ENCODE peak calls at places on chromosomes 12 and 14, in five cellular contexts. Z is GDM1, J is amniotic stem cell, U is fibroblast of villous mesenchyme, T is caudate nucleus. D is an unnamed sample.

GRCh38 chr12:3041558-3042164 is 35.5 kb upstream of the TSPAN9 start:
- DNase-seq in Z (peak), J (peak), U (peak), T (peak), D (peak)

GRCh38 chr12:49930515-49931288 is 19.8 kb upstream of the AQP2 start:
- DNase-seq in Z (no peak), J (peak), U (peak), T (no peak), D (no peak)

GRCh38 chr12:114936148-114937099 is 252.4 kb upstream of the TBX3 start:
- DNase-seq in Z (no peak), J (no peak), U (no peak), T (no peak), D (no peak)

GRCh38 chr14:42222924-42223471 is 616.3 kb downstream of the LRFN5 start:
- DNase-seq in Z (no peak), J (no peak), U (peak), T (no peak), D (no peak)

GRCh38 chr12:38385492-38385864 is 68.9 kb downstream of the ALG10B start:
- DNase-seq in Z (no peak), J (no peak), U (no peak), T (no peak), D (no peak)

GRCh38 chr14:70116278-70116677 is 72.5 kb downstream of the SLC8A3 start:
- DNase-seq in Z (no peak), J (no peak), U (no peak), T (no peak), D (no peak)

GRCh38 chr14:32201816-32202467 is at the start of gene RNU6-7:
- DNase-seq in Z (no peak), J (no peak), U (peak), T (peak), D (no peak)

GRCh38 chr14:76073732-76074131 is 78.0 kb upstream of the GPATCH2L start:
- DNase-seq in Z (no peak), J (no peak), U (no peak), T (no peak), D (no peak)

GRCh38 chr12:54033106-54033979 is 493 bp downstream of the HOXC5 start:
- DNase-seq in Z (no peak), J (no peak), U (peak), T (no peak), D (no peak)

GRCh38 chr12:90652280-90652679 is 302.7 kb downstream of the CCER1 start:
- DNase-seq in Z (no peak), J (no peak), U (no peak), T (no peak), D (no peak)

GRCh38 chr12:42504049-42504448 is 85.5 kb downstream of the PRICKLE1 start:
- DNase-seq in Z (no peak), J (no peak), U (peak), T (no peak), D (no peak)

GRCh38 chr14:34688470-34689206 is 25.8 kb downstream of the CFL2 start:
- DNase-seq in Z (no peak), J (no peak), U (no peak), T (no peak), D (no peak)

GRCh38 chr12:40198601-40199000 is 26.2 kb upstream of the LRRK2 start:
- DNase-seq in Z (no peak), J (no peak), U (no peak), T (no peak), D (no peak)

GRCh38 chr12:88111074-88111652 is 30.7 kb downstream of the CEP290 start:
- DNase-seq in Z (no peak), J (peak), U (peak), T (no peak), D (no peak)

GRCh38 chr12:26122681-26123481 is 2.0 kb downstream of the BHLHE41 start:
- DNase-seq in Z (peak), J (peak), U (peak), T (peak), D (no peak)

D was measured in SW 1271.